ENCODE peak calls at places on chromosomes 13 and 19, in four cellular contexts. S is HCT116, G is K562, C is HepG2. T is an unnamed sample.

GRCh38 chr13:95115525-95115924 is 185.7 kb downstream of the ABCC4 start:
- DNase-seq in S (no peak), C (no peak), G (no peak), T (no peak)

GRCh38 chr13:96984061-96984508 is 10.2 kb downstream of the OXGR1 start:
- DNase-seq in C (no peak), G (no peak), S (no peak), T (no peak)

GRCh38 chr19:29806098-29806866 is 5.5 kb upstream of the CCNE1 start:
- DNase-seq in C (peak), S (no peak), G (peak), T (no peak)

GRCh38 chr19:47456721-47457478 is 14.8 kb downstream of the SLC8A2 start:
- DNase-seq in G (no peak), S (no peak), C (no peak), T (no peak)

GRCh38 chr13:99018418-99019180 is 40.7 kb upstream of the DOCK9 start:
- DNase-seq in S (no peak), G (no peak), C (no peak), T (no peak)

GRCh38 chr19:58330458-58330857 is 3.7 kb downstream of the ZSCAN22 start:
- DNase-seq in S (no peak), G (peak), C (no peak), T (no peak)

GRCh38 chr19:16040642-16041041 is 35.7 kb upstream of the TPM4 start:
- DNase-seq in C (peak), S (no peak), G (no peak), T (no peak)

GRCh38 chr13:26254583-26255102 is 714 bp downstream of the CDK8 start:
- DNase-seq in S (no peak), C (peak), G (peak), T (peak)

GRCh38 chr19:32029235-32029634 is 316.2 kb upstream of the ZNF507 start:
- DNase-seq in C (no peak), G (no peak), S (no peak), T (no peak)

GRCh38 chr13:50309872-50310594 is 294.8 kb downstream of the KCNRG start:
- DNase-seq in C (peak), G (no peak), S (no peak), T (no peak)

GRCh38 chr19:21256722-21257121 is 72.5 kb downstream of the ZNF708 start:
- DNase-seq in S (peak), G (peak), C (peak), T (peak)

GRCh38 chr19:3857449-3858003 is 11.3 kb downstream of the ZFR2 start:
- DNase-seq in C (no peak), G (no peak), S (no peak), T (no peak)

GRCh38 chr19:2252481-2253105 is 3.5 kb downstream of the AMH start:
- DNase-seq in C (no peak), S (no peak), G (no peak), T (no peak)

GRCh38 chr19:29530549-29531457 is 5.0 kb downstream of the VSTM2B start:
- DNase-seq in S (no peak), C (no peak), G (no peak), T (no peak)

GRCh38 chr13:46385946-46386345 is 1.1 kb downstream of the RUBCNL start:
- DNase-seq in C (no peak), G (no peak), S (no peak), T (no peak)

GRCh38 chr19:52155596-52156359 is 15.6 kb downstream of the ZNF836 start:
- DNase-seq in S (no peak), C (no peak), G (no peak), T (no peak)

GRCh38 chr19:6216996-6217751 is 62.6 kb downstream of the MLLT1 start:
- DNase-seq in G (peak), C (no peak), S (no peak), T (peak)

GRCh38 chr19:19745496-19746285 is 12.8 kb upstream of the ZNF14 start:
- DNase-seq in G (no peak), S (no peak), C (no peak), T (no peak)

GRCh38 chr13:101700598-101700997 is 248.1 kb downstream of the ITGBL1 start:
- DNase-seq in S (no peak), G (no peak), C (no peak), T (no peak)

GRCh38 chr13:39016789-39017188 is 21.1 kb downstream of the PROSER1 start:
- DNase-seq in S (peak), C (peak), G (peak), T (no peak)

GRCh38 chr13:104327217-104327616 is 1261.0 kb upstream of the SLC10A2 start:
- DNase-seq in S (no peak), C (no peak), G (no peak), T (no peak)

GRCh38 chr19:51016798-51017683 is 2.5 kb downstream of the KLK10 start:
- DNase-seq in C (peak), G (peak), S (peak), T (peak)

GRCh38 chr13:42102961-42103688 is 54.7 kb downstream of the DGKH start:
- DNase-seq in S (no peak), G (no peak), C (no peak), T (no peak)

GRCh38 chr13:89205856-89206255 is 1534.7 kb downstream of the SLITRK5 start:
- DNase-seq in G (no peak), C (no peak), S (no peak), T (no peak)

GRCh38 chr19:17337675-17338439 is 504 bp downstream of the GTPBP3 start:
- DNase-seq in G (peak), C (no peak), S (no peak), T (no peak)

GRCh38 chr19:32652893-32653625 is 21.9 kb downstream of the ANKRD27 start:
- DNase-seq in C (no peak), S (no peak), G (no peak), T (no peak)

DNA sequence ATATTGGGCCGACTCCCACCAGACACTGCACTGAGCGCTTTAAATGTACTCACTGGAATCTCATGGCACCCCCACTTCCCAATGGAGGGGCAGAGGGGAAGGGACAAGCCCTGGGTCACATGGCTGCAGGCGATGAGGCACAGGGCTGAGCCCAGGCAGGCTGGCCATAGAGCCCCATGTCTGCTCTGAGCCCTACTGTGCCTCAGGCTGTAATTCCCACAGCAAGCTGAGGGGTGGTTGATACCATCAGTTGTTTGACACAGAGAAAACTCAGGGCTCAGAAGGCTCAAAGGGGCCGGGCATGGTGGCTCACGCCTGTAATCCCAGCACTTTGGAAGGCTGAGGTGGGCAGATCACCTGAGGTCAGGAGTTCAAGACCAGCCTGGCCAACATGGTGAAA is 25.1 kb downstream of the RFX1 start:
- DNase-seq in G (no peak), C (no peak), S (no peak), T (no peak)
- TF ChIP-seq ZNF274 in G (no peak), C (no peak), S (no peak), T (no peak)

GRCh38 chr13:112583592-112584277 is 4.2 kb downstream of the TUBGCP3 start:
- DNase-seq in C (no peak), G (no peak), S (no peak), T (no peak)
- TF ChIP-seq ZNF274 in C (no peak), G (no peak), S (no peak), T (no peak)

GRCh38 chr13:107141767-107142166 is 573.8 kb upstream of the ARGLU1 start:
- DNase-seq in G (no peak), C (no peak), S (no peak), T (no peak)

GRCh38 chr13:107133950-107134349 is 566.0 kb upstream of the ARGLU1 start:
- DNase-seq in S (no peak), G (no peak), C (no peak), T (no peak)

GRCh38 chr13:107138987-107139386 is 571.0 kb upstream of the ARGLU1 start:
- DNase-seq in S (no peak), G (no peak), C (no peak), T (no peak)

GRCh38 chr13:107144432-107144831 is 576.5 kb upstream of the ARGLU1 start:
- DNase-seq in S (no peak), C (no peak), G (no peak), T (no peak)

GRCh38 chr13:107138468-107138867 is 570.5 kb upstream of the ARGLU1 start:
- DNase-seq in G (no peak), S (no peak), C (no peak), T (no peak)
- TF ChIP-seq ZNF274 in G (no peak), S (no peak), C (no peak), T (no peak)

GRCh38 chr13:32045537-32045936 is 14.0 kb downstream of the FRY start:
- DNase-seq in C (no peak), G (no peak), S (no peak), T (no peak)

GRCh38 chr13:32045963-32046785 is 14.6 kb downstream of the FRY start:
- DNase-seq in C (peak), S (no peak), G (no peak), T (no peak)

GRCh38 chr13:32048816-32049215 is 17.2 kb downstream of the FRY start:
- DNase-seq in G (no peak), C (peak), S (no peak), T (no peak)

GRCh38 chr13:32047796-32048195 is 16.2 kb downstream of the FRY start:
- DNase-seq in G (no peak), S (no peak), C (no peak), T (no peak)

GRCh38 chr13:32047088-32047487 is 15.5 kb downstream of the FRY start:
- DNase-seq in S (no peak), C (no peak), G (no peak), T (no peak)
- TF ChIP-seq ZNF274 in S (no peak), C (no peak), G (no peak), T (no peak)

DNA sequence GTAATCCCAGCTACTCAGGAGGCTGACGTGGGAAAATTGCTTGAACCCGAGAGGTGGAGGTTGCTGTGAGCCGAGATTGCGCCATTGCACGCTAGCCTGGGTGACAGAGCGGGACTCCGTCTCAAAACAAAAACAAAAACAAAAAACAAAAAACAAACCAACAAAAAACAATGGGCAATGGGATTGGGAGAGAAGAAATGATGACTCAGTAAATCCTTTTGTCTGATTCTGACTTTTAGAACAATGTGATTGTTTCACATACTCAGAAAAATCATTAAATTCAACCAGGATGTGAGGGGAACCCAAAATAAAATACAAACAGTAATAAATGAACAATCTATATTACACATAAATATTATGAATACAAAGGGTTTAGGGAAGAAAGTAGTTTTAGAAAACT is 5.1 kb downstream of the ZNF565 start:
- DNase-seq in G (no peak), S (no peak), C (no peak), T (no peak)
- TF ChIP-seq ZNF274 in G (no peak), S (no peak), C (no peak), T (no peak)